ENCODE peak calls at places on chromosomes 3 and 15, in eight cellular contexts. One of them, this sample, is unnamed.

GRCh38 chr15:36495464-36495863 is 84.0 kb upstream of the CDIN1 start:
- DNase-seq in left ventricle myocardium inferior: no peak
- DNase-seq in mucosa of descending colon: no peak
- DNase-seq in AG04450: no peak
- DNase-seq in RWPE1: no peak
- DNase-seq in fibroblast of the aortic adventitia: no peak
- DNase-seq in kidney: no peak
- DNase-seq in right atrium auricular region: no peak
- DNase-seq in this sample: no peak

GRCh38 chr3:45092132-45093031 is 53.8 kb downstream of the CDCP1 start:
- DNase-seq in left ventricle myocardium inferior: no peak
- DNase-seq in mucosa of descending colon: peak; percentile 66
- DNase-seq in AG04450: no peak
- DNase-seq in RWPE1: peak; percentile 90
- DNase-seq in fibroblast of the aortic adventitia: peak; percentile 75
- DNase-seq in kidney: no peak
- DNase-seq in right atrium auricular region: no peak
- DNase-seq in this sample: peak; percentile 88

GRCh38 chr3:65811917-65812316 is 226.8 kb downstream of the MAGI1 start:
- DNase-seq in left ventricle myocardium inferior: no peak
- DNase-seq in mucosa of descending colon: no peak
- DNase-seq in AG04450: no peak
- DNase-seq in RWPE1: no peak
- DNase-seq in fibroblast of the aortic adventitia: no peak
- DNase-seq in kidney: no peak
- DNase-seq in right atrium auricular region: no peak
- DNase-seq in this sample: no peak

GRCh38 chr3:180229113-180229512 is 192.4 kb upstream of the PEX5L start:
- DNase-seq in left ventricle myocardium inferior: no peak
- DNase-seq in mucosa of descending colon: no peak
- DNase-seq in AG04450: no peak
- DNase-seq in RWPE1: no peak
- DNase-seq in fibroblast of the aortic adventitia: no peak
- DNase-seq in kidney: no peak
- DNase-seq in right atrium auricular region: no peak
- DNase-seq in this sample: no peak

GRCh38 chr3:67296039-67296892 is 298.2 kb downstream of the KBTBD8 start:
- DNase-seq in left ventricle myocardium inferior: no peak
- DNase-seq in mucosa of descending colon: no peak
- DNase-seq in AG04450: no peak
- DNase-seq in RWPE1: no peak
- DNase-seq in fibroblast of the aortic adventitia: no peak
- DNase-seq in kidney: no peak
- DNase-seq in right atrium auricular region: no peak
- DNase-seq in this sample: no peak

GRCh38 chr3:110519066-110519465 is 552.5 kb upstream of the NECTIN3 start:
- DNase-seq in left ventricle myocardium inferior: no peak
- DNase-seq in mucosa of descending colon: no peak
- DNase-seq in AG04450: no peak
- DNase-seq in RWPE1: no peak
- DNase-seq in fibroblast of the aortic adventitia: peak; percentile 60
- DNase-seq in kidney: no peak
- DNase-seq in right atrium auricular region: no peak
- DNase-seq in this sample: no peak

GRCh38 chr3:171967137-171967783 is 72.1 kb upstream of the FNDC3B start:
- DNase-seq in left ventricle myocardium inferior: no peak
- DNase-seq in mucosa of descending colon: no peak
- DNase-seq in AG04450: peak; percentile 33
- DNase-seq in RWPE1: peak; percentile 39
- DNase-seq in fibroblast of the aortic adventitia: peak; percentile 96
- DNase-seq in kidney: no peak
- DNase-seq in right atrium auricular region: no peak
- DNase-seq in this sample: peak; percentile 79

GRCh38 chr3:176867681-176868663 is 329.3 kb downstream of the TBL1XR1 start:
- DNase-seq in left ventricle myocardium inferior: no peak
- DNase-seq in mucosa of descending colon: no peak
- DNase-seq in AG04450: no peak
- DNase-seq in RWPE1: no peak
- DNase-seq in fibroblast of the aortic adventitia: no peak
- DNase-seq in kidney: no peak
- DNase-seq in right atrium auricular region: no peak
- DNase-seq in this sample: no peak

DNA sequence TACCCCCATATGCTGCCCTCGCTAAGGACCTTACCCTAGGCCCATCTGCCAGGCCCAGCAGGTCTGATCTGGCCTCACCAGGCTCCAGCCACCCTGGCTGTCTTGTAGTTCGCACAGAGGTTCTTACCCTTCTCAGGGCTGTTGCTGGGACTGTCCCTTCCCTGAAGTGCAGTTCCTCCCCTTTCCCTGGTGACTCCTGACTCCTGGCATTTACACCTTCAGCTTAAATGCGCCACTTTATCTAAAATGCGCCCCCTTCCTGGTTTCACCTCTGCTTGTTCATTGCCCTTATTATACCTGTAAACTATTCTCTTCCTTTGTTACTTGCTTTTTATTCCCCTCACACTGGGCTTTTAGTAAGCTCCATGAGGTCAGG is 835 bp upstream of the TTLL3 start:
- DNase-seq in left ventricle myocardium inferior: no peak
- DNase-seq in mucosa of descending colon: no peak
- DNase-seq in AG04450: no peak
- DNase-seq in RWPE1: no peak
- DNase-seq in fibroblast of the aortic adventitia: no peak
- DNase-seq in kidney: no peak
- DNase-seq in right atrium auricular region: no peak
- DNase-seq in this sample: no peak
- TF ChIP-seq CTCF in left ventricle myocardium inferior: no peak
- TF ChIP-seq CTCF in mucosa of descending colon: no peak
- TF ChIP-seq CTCF in AG04450: no peak
- TF ChIP-seq CTCF in RWPE1: no peak
- TF ChIP-seq CTCF in fibroblast of the aortic adventitia: no peak
- TF ChIP-seq CTCF in kidney: no peak
- TF ChIP-seq CTCF in right atrium auricular region: no peak
- TF ChIP-seq CTCF in this sample: no peak

GRCh38 chr15:26032162-26032846 is 169.2 kb upstream of the ATP10A start:
- DNase-seq in left ventricle myocardium inferior: no peak
- DNase-seq in mucosa of descending colon: no peak
- DNase-seq in AG04450: no peak
- DNase-seq in RWPE1: no peak
- DNase-seq in fibroblast of the aortic adventitia: no peak
- DNase-seq in kidney: no peak
- DNase-seq in right atrium auricular region: no peak
- DNase-seq in this sample: no peak

GRCh38 chr15:26038693-26039092 is 175.6 kb upstream of the ATP10A start:
- DNase-seq in left ventricle myocardium inferior: no peak
- DNase-seq in mucosa of descending colon: no peak
- DNase-seq in AG04450: no peak
- DNase-seq in RWPE1: no peak
- DNase-seq in fibroblast of the aortic adventitia: no peak
- DNase-seq in kidney: no peak
- DNase-seq in right atrium auricular region: no peak
- DNase-seq in this sample: no peak

DNA sequence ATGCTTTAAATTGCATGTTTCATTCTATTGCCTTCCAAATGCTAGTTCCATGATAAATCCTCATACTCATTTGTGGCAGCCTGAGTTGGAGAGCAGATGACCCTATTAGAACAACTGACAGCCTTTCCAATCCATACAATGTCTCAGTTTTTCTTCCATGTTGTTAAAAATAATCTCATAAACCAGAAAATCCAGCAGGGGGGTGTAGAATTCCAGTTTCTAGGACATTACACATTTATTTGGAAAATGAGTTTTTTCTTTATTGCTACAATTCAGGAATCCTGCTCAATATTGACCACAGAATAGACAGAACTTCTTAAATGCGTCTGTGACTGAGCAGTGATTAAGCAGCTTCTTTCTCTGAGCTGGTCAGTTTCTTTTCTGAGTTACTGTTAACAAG is 174.2 kb upstream of the ATP10A start:
- DNase-seq in left ventricle myocardium inferior: no peak
- DNase-seq in mucosa of descending colon: no peak
- DNase-seq in AG04450: no peak
- DNase-seq in RWPE1: no peak
- DNase-seq in fibroblast of the aortic adventitia: peak; percentile 3
- DNase-seq in kidney: no peak
- DNase-seq in right atrium auricular region: no peak
- DNase-seq in this sample: no peak
- TF ChIP-seq CTCF in left ventricle myocardium inferior: no peak
- TF ChIP-seq CTCF in mucosa of descending colon: no peak
- TF ChIP-seq CTCF in AG04450: peak; percentile 26
- TF ChIP-seq CTCF in RWPE1: peak; percentile 11
- TF ChIP-seq CTCF in fibroblast of the aortic adventitia: peak; percentile 15
- TF ChIP-seq CTCF in kidney: no peak
- TF ChIP-seq CTCF in right atrium auricular region: no peak
- TF ChIP-seq CTCF in this sample: peak; percentile 72

GRCh38 chr3:105414841-105415240 is 48.1 kb downstream of the ALCAM start:
- DNase-seq in left ventricle myocardium inferior: no peak
- DNase-seq in mucosa of descending colon: no peak
- DNase-seq in AG04450: no peak
- DNase-seq in RWPE1: no peak
- DNase-seq in fibroblast of the aortic adventitia: peak; percentile 38
- DNase-seq in kidney: no peak
- DNase-seq in right atrium auricular region: no peak
- DNase-seq in this sample: no peak

GRCh38 chr3:105406268-105406667 is 39.6 kb downstream of the ALCAM start:
- DNase-seq in left ventricle myocardium inferior: no peak
- DNase-seq in mucosa of descending colon: no peak
- DNase-seq in AG04450: no peak
- DNase-seq in RWPE1: no peak
- DNase-seq in fibroblast of the aortic adventitia: no peak
- DNase-seq in kidney: no peak
- DNase-seq in right atrium auricular region: no peak
- DNase-seq in this sample: no peak

GRCh38 chr3:105413356-105413887 is 46.7 kb downstream of the ALCAM start:
- DNase-seq in left ventricle myocardium inferior: no peak
- DNase-seq in mucosa of descending colon: no peak
- DNase-seq in AG04450: no peak
- DNase-seq in RWPE1: no peak
- DNase-seq in fibroblast of the aortic adventitia: no peak
- DNase-seq in kidney: no peak
- DNase-seq in right atrium auricular region: no peak
- DNase-seq in this sample: no peak

GRCh38 chr3:105409364-105409763 is 42.7 kb downstream of the ALCAM start:
- DNase-seq in left ventricle myocardium inferior: no peak
- DNase-seq in mucosa of descending colon: no peak
- DNase-seq in AG04450: no peak
- DNase-seq in RWPE1: no peak
- DNase-seq in fibroblast of the aortic adventitia: no peak
- DNase-seq in kidney: no peak
- DNase-seq in right atrium auricular region: no peak
- DNase-seq in this sample: no peak
- TF ChIP-seq CTCF in left ventricle myocardium inferior: no peak
- TF ChIP-seq CTCF in mucosa of descending colon: no peak
- TF ChIP-seq CTCF in AG04450: no peak
- TF ChIP-seq CTCF in RWPE1: no peak
- TF ChIP-seq CTCF in fibroblast of the aortic adventitia: no peak
- TF ChIP-seq CTCF in kidney: no peak
- TF ChIP-seq CTCF in right atrium auricular region: no peak
- TF ChIP-seq CTCF in this sample: no peak

GRCh38 chr3:125602752-125603649 is 7.7 kb upstream of the OSBPL11 start:
- DNase-seq in left ventricle myocardium inferior: no peak
- DNase-seq in mucosa of descending colon: no peak
- DNase-seq in AG04450: no peak
- DNase-seq in RWPE1: peak; percentile 88
- DNase-seq in fibroblast of the aortic adventitia: peak; percentile 94
- DNase-seq in kidney: no peak
- DNase-seq in right atrium auricular region: no peak
- DNase-seq in this sample: no peak
- TF ChIP-seq CTCF in left ventricle myocardium inferior: no peak
- TF ChIP-seq CTCF in mucosa of descending colon: no peak
- TF ChIP-seq CTCF in AG04450: no peak
- TF ChIP-seq CTCF in RWPE1: peak; percentile 41
- TF ChIP-seq CTCF in fibroblast of the aortic adventitia: peak; percentile 38
- TF ChIP-seq CTCF in kidney: no peak
- TF ChIP-seq CTCF in right atrium auricular region: no peak
- TF ChIP-seq CTCF in this sample: peak; percentile 33

GRCh38 chr3:150216041-150216811 is 191.9 kb upstream of the TSC22D2 start:
- DNase-seq in left ventricle myocardium inferior: peak; percentile 59
- DNase-seq in mucosa of descending colon: no peak
- DNase-seq in AG04450: no peak
- DNase-seq in RWPE1: no peak
- DNase-seq in fibroblast of the aortic adventitia: peak; percentile 95
- DNase-seq in kidney: no peak
- DNase-seq in right atrium auricular region: peak; percentile 66
- DNase-seq in this sample: no peak
- TF ChIP-seq CTCF in left ventricle myocardium inferior: no peak
- TF ChIP-seq CTCF in mucosa of descending colon: no peak
- TF ChIP-seq CTCF in AG04450: peak; percentile 19
- TF ChIP-seq CTCF in RWPE1: no peak
- TF ChIP-seq CTCF in fibroblast of the aortic adventitia: peak; percentile 13
- TF ChIP-seq CTCF in kidney: no peak
- TF ChIP-seq CTCF in right atrium auricular region: no peak
- TF ChIP-seq CTCF in this sample: peak; percentile 26